ENCODE peak calls at places on chromosome 18, in six cellular contexts. One of them, this sample, is unnamed.

GRCh38 chr18:47745227-47745626 is 185.2 kb downstream of the SMAD2 start:
- DNase-seq in body of pancreas: no peak
- DNase-seq in CD4-positive, alpha-beta T cell: no peak
- DNase-seq in stimulated activated CD4-positive, alpha-beta T cell treated with anti-CD3 and anti-CD28 coated beads, Interleukin-1b, Interleukin-23, amount 100 ng/mL, for 1 hour: no peak
- DNase-seq in activated T-cell treated with anti-CD3 and anti-CD28 coated beads, Interleukin-2, amount 50 U/mL, for 72 hours: no peak
- DNase-seq in amygdala: no peak
- DNase-seq in this sample: no peak

GRCh38 chr18:61216086-61216485 is 117.1 kb upstream of the CDH20 start:
- DNase-seq in body of pancreas: no peak
- DNase-seq in CD4-positive, alpha-beta T cell: no peak
- DNase-seq in stimulated activated CD4-positive, alpha-beta T cell treated with anti-CD3 and anti-CD28 coated beads, Interleukin-1b, Interleukin-23, amount 100 ng/mL, for 1 hour: no peak
- DNase-seq in activated T-cell treated with anti-CD3 and anti-CD28 coated beads, Interleukin-2, amount 50 U/mL, for 72 hours: no peak
- DNase-seq in amygdala: no peak
- DNase-seq in this sample: no peak

GRCh38 chr18:79625195-79625923 is 54.2 kb upstream of the CTDP1 start:
- DNase-seq in body of pancreas: no peak
- DNase-seq in CD4-positive, alpha-beta T cell: no peak
- DNase-seq in stimulated activated CD4-positive, alpha-beta T cell treated with anti-CD3 and anti-CD28 coated beads, Interleukin-1b, Interleukin-23, amount 100 ng/mL, for 1 hour: no peak
- DNase-seq in activated T-cell treated with anti-CD3 and anti-CD28 coated beads, Interleukin-2, amount 50 U/mL, for 72 hours: no peak
- DNase-seq in amygdala: no peak
- DNase-seq in this sample: no peak

GRCh38 chr18:72762505-72763122 is 105.2 kb downstream of the NETO1 start:
- DNase-seq in body of pancreas: no peak
- DNase-seq in CD4-positive, alpha-beta T cell: no peak
- DNase-seq in stimulated activated CD4-positive, alpha-beta T cell treated with anti-CD3 and anti-CD28 coated beads, Interleukin-1b, Interleukin-23, amount 100 ng/mL, for 1 hour: no peak
- DNase-seq in activated T-cell treated with anti-CD3 and anti-CD28 coated beads, Interleukin-2, amount 50 U/mL, for 72 hours: no peak
- DNase-seq in amygdala: no peak
- DNase-seq in this sample: no peak

GRCh38 chr18:59718108-59719057 is 21.2 kb upstream of the CCBE1 start:
- DNase-seq in body of pancreas: no peak
- DNase-seq in CD4-positive, alpha-beta T cell: no peak
- DNase-seq in stimulated activated CD4-positive, alpha-beta T cell treated with anti-CD3 and anti-CD28 coated beads, Interleukin-1b, Interleukin-23, amount 100 ng/mL, for 1 hour: no peak
- DNase-seq in activated T-cell treated with anti-CD3 and anti-CD28 coated beads, Interleukin-2, amount 50 U/mL, for 72 hours: no peak
- DNase-seq in amygdala: no peak
- DNase-seq in this sample: no peak

GRCh38 chr18:34501553-34501952 is 208.5 kb upstream of the DTNA start:
- DNase-seq in body of pancreas: no peak
- DNase-seq in CD4-positive, alpha-beta T cell: no peak
- DNase-seq in stimulated activated CD4-positive, alpha-beta T cell treated with anti-CD3 and anti-CD28 coated beads, Interleukin-1b, Interleukin-23, amount 100 ng/mL, for 1 hour: no peak
- DNase-seq in activated T-cell treated with anti-CD3 and anti-CD28 coated beads, Interleukin-2, amount 50 U/mL, for 72 hours: no peak
- DNase-seq in amygdala: no peak
- DNase-seq in this sample: no peak

GRCh38 chr18:2114765-2115164 is 456.5 kb downstream of the METTL4 start:
- DNase-seq in body of pancreas: no peak
- DNase-seq in CD4-positive, alpha-beta T cell: no peak
- DNase-seq in stimulated activated CD4-positive, alpha-beta T cell treated with anti-CD3 and anti-CD28 coated beads, Interleukin-1b, Interleukin-23, amount 100 ng/mL, for 1 hour: no peak
- DNase-seq in activated T-cell treated with anti-CD3 and anti-CD28 coated beads, Interleukin-2, amount 50 U/mL, for 72 hours: no peak
- DNase-seq in amygdala: no peak
- DNase-seq in this sample: no peak

GRCh38 chr18:7205346-7205745 is 25.5 kb upstream of the LRRC30 start:
- DNase-seq in body of pancreas: no peak
- DNase-seq in CD4-positive, alpha-beta T cell: no peak
- DNase-seq in stimulated activated CD4-positive, alpha-beta T cell treated with anti-CD3 and anti-CD28 coated beads, Interleukin-1b, Interleukin-23, amount 100 ng/mL, for 1 hour: no peak
- DNase-seq in activated T-cell treated with anti-CD3 and anti-CD28 coated beads, Interleukin-2, amount 50 U/mL, for 72 hours: no peak
- DNase-seq in amygdala: no peak
- DNase-seq in this sample: no peak

This sample was measured in naive thymus-derived CD8-positive, alpha-beta T cell.